ENCODE peak calls at places on chromosomes 1 and 21, in nine cellular contexts. F, X, U, L, R, Q, T, H and N are unnamed samples.
A peak's percentile ranks its signal among the peaks of the same experiment; 100 is the strongest.

GRCh38 chr21:45860493-45861155 is 120.9 kb upstream of the COL6A1 start:
- DNase-seq in F (no peak), T (no peak), X (no peak), R (no peak), U (no peak), L (no peak), Q (no peak), H (no peak), N (no peak)

GRCh38 chr1:34852677-34853217 is 6.8 kb downstream of the SMIM12 start:
- DNase-seq in X (peak; percentile 83), U (peak; percentile 93), T (peak; percentile 94), H (peak; percentile 83), Q (peak; percentile 93), F (peak; percentile 98), L (peak; percentile 89), R (peak; percentile 98), N (peak; percentile 91)

GRCh38 chr1:58162952-58163550 is 383.5 kb downstream of the OMA1 start:
- DNase-seq in F (peak; percentile 19), R (no peak), T (peak; percentile 35), H (peak; percentile 15), U (peak; percentile 59), L (peak; percentile 24), Q (peak; percentile 71), X (no peak), N (peak; percentile 45)

GRCh38 chr1:38296047-38296446 is 249.5 kb upstream of the POU3F1 start:
- DNase-seq in F (peak; percentile 59), H (no peak), U (no peak), Q (no peak), X (no peak), R (no peak), L (no peak), T (no peak), N (no peak)

GRCh38 chr1:6111571-6111970 is 65.9 kb downstream of the KCNAB2 start:
- DNase-seq in T (no peak), X (no peak), F (peak; percentile 99), U (no peak), R (no peak), Q (peak; percentile 88), L (no peak), H (no peak), N (no peak)

GRCh38 chr1:183996396-183996795 is 41.1 kb downstream of the COLGALT2 start:
- DNase-seq in R (no peak), Q (no peak), F (no peak), U (no peak), X (no peak), T (no peak), H (no peak), L (no peak), N (no peak)

GRCh38 chr1:94501426-94501825 is 40.1 kb downstream of the F3 start:
- DNase-seq in U (no peak), T (no peak), Q (no peak), X (no peak), L (no peak), H (no peak), F (no peak), R (no peak), N (no peak)

GRCh38 chr1:70319750-70320149 is 34.8 kb downstream of the ANKRD13C start:
- DNase-seq in F (no peak), T (no peak), R (no peak), U (no peak), X (no peak), Q (no peak), L (no peak), H (peak; percentile 33), N (no peak)

GRCh38 chr1:67832737-67833594 is at the start of gene GNG12:
- DNase-seq in U (peak; percentile 77), X (no peak), L (peak; percentile 32), T (peak; percentile 56), H (no peak), R (no peak), Q (no peak), F (peak; percentile 15), N (peak; percentile 9)

GRCh38 chr1:87549691-87550090 is 221.0 kb downstream of the LMO4 start:
- DNase-seq in T (no peak), U (no peak), F (no peak), Q (no peak), X (no peak), R (no peak), H (no peak), L (no peak), N (no peak)

GRCh38 chr1:9247894-9248293 is 13.3 kb downstream of the H6PD start:
- DNase-seq in H (no peak), Q (no peak), R (no peak), L (no peak), T (no peak), F (no peak), U (no peak), X (no peak), N (peak; percentile 54)

GRCh38 chr21:45889961-45890360 is 91.6 kb upstream of the COL6A1 start:
- DNase-seq in H (no peak), X (no peak), T (no peak), F (no peak), U (no peak), R (no peak), L (no peak), Q (no peak), N (no peak)

GRCh38 chr1:159921700-159922498 is 3.4 kb downstream of the TAGLN2 start:
- DNase-seq in F (no peak), L (no peak), U (no peak), R (no peak), Q (no peak), X (no peak), T (no peak), H (no peak), N (no peak)

GRCh38 chr21:22791376-22791775 is 1793.2 kb downstream of the NCAM2 start:
- DNase-seq in Q (no peak), H (no peak), U (no peak), F (no peak), T (no peak), X (no peak), L (no peak), R (no peak), N (no peak)

GRCh38 chr1:24966724-24967346 is 36.8 kb upstream of the RUNX3 start:
- DNase-seq in X (peak; percentile 68), U (no peak), R (no peak), H (peak; percentile 55), Q (no peak), L (no peak), T (peak; percentile 14), F (no peak), N (no peak)

GRCh38 chr1:84855168-84855567 is 37.8 kb downstream of the LPAR3 start:
- DNase-seq in H (no peak), R (no peak), U (no peak), L (no peak), X (no peak), F (no peak), Q (no peak), T (no peak), N (no peak)

GRCh38 chr21:32411366-32412161 is 942 bp upstream of the EVA1C start:
- DNase-seq in T (peak; percentile 34), Q (no peak), H (no peak), L (peak; percentile 75), R (no peak), F (no peak), X (peak; percentile 47), U (peak; percentile 97), N (peak; percentile 89)

GRCh38 chr1:58282623-58283022 is 263.9 kb downstream of the OMA1 start:
- DNase-seq in X (no peak), T (no peak), F (no peak), Q (no peak), L (no peak), R (no peak), U (no peak), H (no peak), N (no peak)

GRCh38 chr1:214003233-214003632 is 15.5 kb downstream of the PROX1 start:
- DNase-seq in F (peak; percentile 90), U (no peak), X (no peak), R (no peak), L (no peak), H (no peak), Q (peak; percentile 46), T (no peak), N (no peak)

GRCh38 chr1:6113745-6114144 is 66.4 kb downstream of the CHD5 start:
- DNase-seq in H (no peak), F (no peak), Q (no peak), R (no peak), T (no peak), X (no peak), U (no peak), L (no peak), N (no peak)

GRCh38 chr1:93692983-93693591 is 11.4 kb upstream of the BCAR3 start:
- DNase-seq in H (no peak), F (no peak), L (no peak), Q (no peak), X (no peak), U (no peak), R (no peak), T (no peak), N (no peak)

GRCh38 chr1:151165281-151165737 is 393 bp downstream of the LYSMD1 start:
- DNase-seq in Q (peak; percentile 51), X (no peak), H (no peak), L (peak; percentile 50), F (peak; percentile 79), T (peak; percentile 48), U (no peak), R (no peak), N (peak; percentile 57)

GRCh38 chr21:36747815-36748381 is 49.0 kb downstream of the SIM2 start:
- DNase-seq in Q (peak; percentile 24), U (no peak), T (no peak), L (no peak), H (no peak), F (peak; percentile 54), R (no peak), X (no peak), N (no peak)

GRCh38 chr1:231625975-231626534 is 535 bp upstream of the DISC1 start:
- DNase-seq in R (no peak), T (no peak), H (no peak), U (no peak), F (peak; percentile 32), Q (no peak), L (no peak), X (no peak), N (no peak)

GRCh38 chr1:78490861-78491310 is at the start of gene PTGFR:
- DNase-seq in F (no peak), X (no peak), R (no peak), H (no peak), Q (no peak), T (no peak), L (no peak), U (no peak), N (peak; percentile 16)

GRCh38 chr1:36326499-36326898 is 3.1 kb upstream of the EVA1B start:
- DNase-seq in F (no peak), T (no peak), U (no peak), Q (no peak), H (no peak), X (no peak), R (no peak), L (no peak), N (no peak)